ENCODE peak calls at places on chromosomes 13 and 19, in eight cellular contexts. M is HAP-1; D is cardiac muscle cell; O is head of caudate nucleus; U is effector CD4-positive, alpha-beta T cell; V is RWPE2; W is Kasumi-1; Z is H54. Q is an unnamed sample.

GRCh38 chr13:79772811-79773210 is 291.9 kb downstream of the NDFIP2 start:
- DNase-seq in M (no peak), O (no peak), Z (no peak), V (no peak), W (no peak), U (no peak), D (no peak), Q (no peak)

GRCh38 chr13:98512774-98513327 is 64.1 kb downstream of the STK24 start:
- DNase-seq in V (no peak), O (no peak), Z (no peak), W (no peak), M (no peak), U (no peak), D (no peak), Q (no peak)

GRCh38 chr19:33906578-33907335 is 110.1 kb downstream of the KCTD15 start:
- DNase-seq in W (no peak), Z (no peak), O (no peak), M (no peak), V (no peak), U (no peak), D (no peak), Q (no peak)

GRCh38 chr19:31598730-31599238 is 249.5 kb upstream of the TSHZ3 start:
- DNase-seq in Z (no peak), D (no peak), V (no peak), O (no peak), M (no peak), U (no peak), W (no peak), Q (no peak)

GRCh38 chr19:42443944-42444398 is 1.2 kb upstream of the CXCL17 start:
- DNase-seq in W (no peak), V (no peak), O (no peak), D (no peak), M (no peak), Z (no peak), U (no peak), Q (no peak)

GRCh38 chr13:98976941-98977340 is 923 bp downstream of the DOCK9 start:
- DNase-seq in U (no peak), Z (no peak), M (peak), V (no peak), D (peak), O (no peak), W (no peak), Q (no peak)

GRCh38 chr13:47901451-47901850 is 99.6 kb downstream of the SUCLA2 start:
- DNase-seq in U (no peak), M (no peak), V (no peak), Z (no peak), W (no peak), O (no peak), D (peak), Q (no peak)

GRCh38 chr13:80224468-80224867 is 116.5 kb downstream of the SPRY2 start:
- DNase-seq in V (no peak), U (no peak), D (no peak), Z (no peak), M (peak), W (no peak), O (no peak), Q (no peak)

GRCh38 chr13:42847891-42848663 is 66.7 kb downstream of the FAM216B start:
- DNase-seq in W (no peak), Z (no peak), V (no peak), M (no peak), U (no peak), D (no peak), O (no peak), Q (no peak)

GRCh38 chr13:46211116-46211515 is 612 bp upstream of the LRRC63 start:
- DNase-seq in Z (no peak), W (peak), U (peak), V (no peak), M (no peak), D (no peak), O (no peak), Q (no peak)

GRCh38 chr19:51356159-51356801 is 9.9 kb downstream of the ETFB start:
- DNase-seq in M (no peak), U (no peak), W (no peak), D (no peak), O (no peak), V (no peak), Z (no peak), Q (no peak)

GRCh38 chr13:112322562-112322961 is 53.6 kb upstream of the SPACA7 start:
- DNase-seq in U (no peak), Z (no peak), W (no peak), V (no peak), O (no peak), D (no peak), M (no peak), Q (no peak)

GRCh38 chr13:113901231-113901630 is 37.4 kb upstream of the GAS6 start:
- DNase-seq in V (no peak), M (no peak), D (no peak), Z (no peak), W (no peak), O (peak), U (no peak), Q (no peak)

GRCh38 chr19:50312967-50313811 is 16.0 kb downstream of the KCNC3 start:
- DNase-seq in Z (no peak), W (no peak), M (no peak), D (no peak), U (no peak), O (no peak), V (no peak), Q (peak)

GRCh38 chr13:20119960-20120359 is 40.9 kb downstream of the GJA3 start:
- DNase-seq in U (no peak), V (no peak), M (no peak), O (no peak), W (no peak), Z (no peak), D (no peak), Q (no peak)

GRCh38 chr13:51916962-51917361 is 55.2 kb downstream of the CCDC70 start:
- DNase-seq in V (no peak), D (no peak), Z (no peak), O (no peak), W (no peak), U (no peak), M (no peak), Q (no peak)

GRCh38 chr13:90311929-90312328 is 1035.6 kb upstream of the MIR17HG start:
- DNase-seq in O (no peak), D (no peak), M (no peak), V (no peak), W (no peak), U (no peak), Z (no peak), Q (no peak)

GRCh38 chr13:111485491-111486250 is 165.2 kb downstream of the TEX29 start:
- DNase-seq in D (no peak), V (peak), O (peak), Z (no peak), U (no peak), W (no peak), M (no peak), Q (peak)

GRCh38 chr19:2040647-2041435 is 10.2 kb downstream of the MKNK2 start:
- DNase-seq in W (no peak), D (no peak), V (no peak), U (peak), M (no peak), O (no peak), Z (no peak), Q (peak)

GRCh38 chr13:59112375-59112774 is 1051.4 kb downstream of the DIAPH3 start:
- DNase-seq in D (no peak), U (no peak), Z (no peak), M (peak), V (no peak), W (peak), O (peak), Q (no peak)

GRCh38 chr13:28622286-28622685 is 36.6 kb upstream of the POMP start:
- DNase-seq in D (no peak), W (no peak), U (no peak), M (no peak), Z (no peak), V (no peak), O (peak), Q (no peak)

GRCh38 chr13:23671367-23671766 is 101.2 kb downstream of the TNFRSF19 start:
- DNase-seq in V (no peak), Z (no peak), M (no peak), U (no peak), D (no peak), O (no peak), W (no peak), Q (no peak)

GRCh38 chr13:80339841-80340642 is 884 bp downstream of the SPRY2 start:
- DNase-seq in V (no peak), O (peak), D (peak), W (peak), U (no peak), Z (peak), M (peak), Q (no peak)

GRCh38 chr19:30163663-30164062 is 208.5 kb upstream of the ZNF536 start:
- DNase-seq in M (no peak), W (no peak), Z (no peak), O (no peak), D (no peak), V (no peak), U (no peak), Q (peak)